ENCODE peak calls at places on chromosome 19, in five cellular contexts. W is HT1080; P is left colon; D is naive thymus-derived CD8-positive, alpha-beta T cell; K is T-helper 2 cell treated with Interferon-gamma antibody and Interleukin-4, amounts not matched to agents 5 μg/mL and 100 μg/mL, for 36 hours. R is an unnamed sample.

GRCh38 chr19:47240996-47241918 is 10.3 kb upstream of the BBC3 start:
- DNase-seq in W (peak; percentile 48), P (peak; percentile 90), D (peak; percentile 96), K (peak; percentile 73), R (no peak)

GRCh38 chr19:46984077-46985010 is 35.3 kb upstream of the NPAS1 start:
- DNase-seq in W (peak; percentile 38), P (no peak), D (no peak), K (no peak), R (peak; percentile 82)

GRCh38 chr19:45195764-45196163 is 17.2 kb downstream of the BLOC1S3 start:
- DNase-seq in W (peak; percentile 27), P (no peak), D (no peak), K (no peak), R (no peak)

GRCh38 chr19:44552324-44552723 is 22.8 kb upstream of the CEACAM20 start:
- DNase-seq in W (peak; percentile 64), P (peak; percentile 18), D (no peak), K (no peak), R (peak; percentile 77)

GRCh38 chr19:30631035-30631375 is 258.8 kb downstream of the ZNF536 start:
- DNase-seq in W (no peak), P (no peak), D (no peak), K (no peak), R (no peak)

GRCh38 chr19:29429581-29429980 is 96.2 kb upstream of the VSTM2B start:
- DNase-seq in W (no peak), P (no peak), D (no peak), K (no peak), R (no peak)

GRCh38 chr19:6264077-6264445 is 15.7 kb downstream of the MLLT1 start:
- DNase-seq in W (no peak), P (no peak), D (no peak), K (no peak), R (no peak)

GRCh38 chr19:55212447-55212846 is 3.1 kb upstream of the PTPRH start:
- DNase-seq in W (peak; percentile 34), P (peak; percentile 80), D (no peak), K (no peak), R (peak; percentile 66)

GRCh38 chr19:42075364-42075615 is 676 bp upstream of the ZNF574 start:
- DNase-seq in W (no peak), P (no peak), D (no peak), K (no peak), R (no peak)

GRCh38 chr19:19171821-19172532 is 1.9 kb upstream of the MEF2B start:
- DNase-seq in W (no peak), P (no peak), D (no peak), K (no peak), R (peak; percentile 91)